ENCODE peak calls at places on chromosomes 16 and 17, in seven cellular contexts. O, U, G, X, Q, C and P are unnamed samples.
A peak's percentile ranks its signal among the peaks of the same experiment; 100 is the strongest.

GRCh38 chr16:87207509-87207908 is 109.7 kb downstream of the C16orf95 start:
- DNase-seq in Q (no peak), O (no peak), G (no peak), U (no peak), C (no peak), X (no peak), P (no peak)

GRCh38 chr17:4161179-4161559 is 18.2 kb downstream of the CYB5D2 start:
- DNase-seq in C (no peak), O (peak; percentile 86), G (peak; percentile 47), Q (no peak), X (no peak), U (no peak), P (peak; percentile 12)

GRCh38 chr17:68394608-68395331 is 62.5 kb downstream of the WIPI1 start:
- DNase-seq in C (no peak), G (no peak), X (no peak), O (no peak), U (no peak), Q (no peak), P (no peak)

GRCh38 chr17:51120357-51120738 is 320 bp downstream of the SPAG9 start:
- DNase-seq in X (peak; percentile 51), O (no peak), C (peak; percentile 40), G (peak; percentile 39), U (peak; percentile 39), Q (no peak), P (peak; percentile 65)

GRCh38 chr17:20095366-20096080 is 86.4 kb downstream of the SPECC1 start:
- DNase-seq in G (peak; percentile 70), C (peak; percentile 36), Q (no peak), X (no peak), U (no peak), O (peak; percentile 63), P (peak; percentile 32)

GRCh38 chr16:59758848-59759247 is 1024.7 kb upstream of the GOT2 start:
- DNase-seq in G (no peak), O (peak; percentile 38), C (no peak), U (no peak), X (no peak), Q (no peak), P (no peak)

GRCh38 chr17:2023256-2023655 is 1.9 kb downstream of the RTN4RL1 start:
- DNase-seq in Q (no peak), X (no peak), C (no peak), U (no peak), O (no peak), G (no peak), P (no peak)

GRCh38 chr16:1163567-1164055 is 10.7 kb downstream of the CACNA1H start:
- DNase-seq in X (no peak), C (no peak), G (no peak), U (no peak), Q (no peak), O (peak; percentile 37), P (no peak)

GRCh38 chr17:1865252-1866037 is 35.6 kb downstream of the RPA1 start:
- DNase-seq in Q (peak; percentile 61), C (peak; percentile 60), O (peak; percentile 64), G (peak; percentile 65), U (no peak), X (no peak), P (peak; percentile 74)

GRCh38 chr17:15490634-15491261 is 23.3 kb upstream of the CDRT4 start:
- DNase-seq in G (no peak), Q (no peak), C (peak; percentile 48), O (peak; percentile 74), U (no peak), X (no peak), P (no peak)

GRCh38 chr17:8859804-8860430 is 7.6 kb downstream of the PIK3R6 start:
- DNase-seq in U (no peak), C (no peak), O (no peak), G (no peak), Q (peak; percentile 15), X (no peak), P (no peak)

GRCh38 chr17:1972429-1973160 is 52.5 kb downstream of the RTN4RL1 start:
- DNase-seq in Q (no peak), U (no peak), C (no peak), G (peak; percentile 37), O (no peak), X (no peak), P (peak; percentile 62)

GRCh38 chr16:80007216-80007615 is 406.7 kb upstream of the MAF start:
- DNase-seq in G (no peak), X (no peak), C (no peak), Q (no peak), O (no peak), U (no peak), P (no peak)

GRCh38 chr17:34487616-34488015 is 91.8 kb upstream of the TMEM132E start:
- DNase-seq in Q (no peak), C (no peak), O (no peak), U (no peak), G (no peak), X (no peak), P (no peak)